ENCODE peak calls at places on chromosomes 2 and 18, in six cellular contexts. One of them, this sample, is unnamed.
A peak's percentile ranks its signal among the peaks of the same experiment; 100 is the strongest.

GRCh38 chr2:26652361-26653041 is 11.3 kb upstream of the CIB4 start:
- DNase-seq in ACHN: no peak
- DNase-seq in NCI-H1417 treated with DMSO at 0.1 percent for 48 hours: no peak
- DNase-seq in sigmoid colon: peak; percentile 76
- DNase-seq in stimulated activated CD4-positive, alpha-beta T cell treated with anti-CD3 and anti-CD28 coated beads, Interleukin-2, amount 100 ng/mL, for 48 hours: no peak
- DNase-seq in effector memory CD4-positive, alpha-beta T cell: no peak
- DNase-seq in this sample: no peak

GRCh38 chr2:53575606-53576360 is 191.8 kb upstream of the CHAC2 start:
- DNase-seq in ACHN: no peak
- DNase-seq in NCI-H1417 treated with DMSO at 0.1 percent for 48 hours: peak; percentile 55
- DNase-seq in sigmoid colon: no peak
- DNase-seq in stimulated activated CD4-positive, alpha-beta T cell treated with anti-CD3 and anti-CD28 coated beads, Interleukin-2, amount 100 ng/mL, for 48 hours: no peak
- DNase-seq in effector memory CD4-positive, alpha-beta T cell: no peak
- DNase-seq in this sample: no peak

GRCh38 chr2:20141056-20141762 is 83.7 kb downstream of the SDC1 start:
- DNase-seq in ACHN: peak; percentile 92
- DNase-seq in NCI-H1417 treated with DMSO at 0.1 percent for 48 hours: no peak
- DNase-seq in sigmoid colon: peak; percentile 86
- DNase-seq in stimulated activated CD4-positive, alpha-beta T cell treated with anti-CD3 and anti-CD28 coated beads, Interleukin-2, amount 100 ng/mL, for 48 hours: no peak
- DNase-seq in effector memory CD4-positive, alpha-beta T cell: no peak
- DNase-seq in this sample: peak; percentile 97

GRCh38 chr18:75066223-75066622 is 142.7 kb downstream of the PTGR3 start:
- DNase-seq in ACHN: no peak
- DNase-seq in NCI-H1417 treated with DMSO at 0.1 percent for 48 hours: no peak
- DNase-seq in sigmoid colon: no peak
- DNase-seq in stimulated activated CD4-positive, alpha-beta T cell treated with anti-CD3 and anti-CD28 coated beads, Interleukin-2, amount 100 ng/mL, for 48 hours: no peak
- DNase-seq in effector memory CD4-positive, alpha-beta T cell: no peak
- DNase-seq in this sample: no peak

GRCh38 chr2:64675860-64676259 is 22.1 kb upstream of the SERTAD2 start:
- DNase-seq in ACHN: peak; percentile 52
- DNase-seq in NCI-H1417 treated with DMSO at 0.1 percent for 48 hours: no peak
- DNase-seq in sigmoid colon: no peak
- DNase-seq in stimulated activated CD4-positive, alpha-beta T cell treated with anti-CD3 and anti-CD28 coated beads, Interleukin-2, amount 100 ng/mL, for 48 hours: peak; percentile 62
- DNase-seq in effector memory CD4-positive, alpha-beta T cell: no peak
- DNase-seq in this sample: peak; percentile 63

GRCh38 chr2:28102455-28102874 is 211.9 kb downstream of the BABAM2 start:
- DNase-seq in ACHN: no peak
- DNase-seq in NCI-H1417 treated with DMSO at 0.1 percent for 48 hours: no peak
- DNase-seq in sigmoid colon: no peak
- DNase-seq in stimulated activated CD4-positive, alpha-beta T cell treated with anti-CD3 and anti-CD28 coated beads, Interleukin-2, amount 100 ng/mL, for 48 hours: no peak
- DNase-seq in effector memory CD4-positive, alpha-beta T cell: no peak
- DNase-seq in this sample: peak; percentile 65

GRCh38 chr18:61618816-61619215 is 274.0 kb downstream of the RNF152 start:
- DNase-seq in ACHN: no peak
- DNase-seq in NCI-H1417 treated with DMSO at 0.1 percent for 48 hours: no peak
- DNase-seq in sigmoid colon: no peak
- DNase-seq in stimulated activated CD4-positive, alpha-beta T cell treated with anti-CD3 and anti-CD28 coated beads, Interleukin-2, amount 100 ng/mL, for 48 hours: no peak
- DNase-seq in effector memory CD4-positive, alpha-beta T cell: no peak
- DNase-seq in this sample: no peak

GRCh38 chr2:205903549-205904129 is 182.3 kb downstream of the INO80D start:
- DNase-seq in ACHN: peak; percentile 47
- DNase-seq in NCI-H1417 treated with DMSO at 0.1 percent for 48 hours: no peak
- DNase-seq in sigmoid colon: no peak
- DNase-seq in stimulated activated CD4-positive, alpha-beta T cell treated with anti-CD3 and anti-CD28 coated beads, Interleukin-2, amount 100 ng/mL, for 48 hours: no peak
- DNase-seq in effector memory CD4-positive, alpha-beta T cell: no peak
- DNase-seq in this sample: peak; percentile 39

GRCh38 chr18:42242758-42243157 is 287.7 kb downstream of the PIK3C3 start:
- DNase-seq in ACHN: no peak
- DNase-seq in NCI-H1417 treated with DMSO at 0.1 percent for 48 hours: no peak
- DNase-seq in sigmoid colon: no peak
- DNase-seq in stimulated activated CD4-positive, alpha-beta T cell treated with anti-CD3 and anti-CD28 coated beads, Interleukin-2, amount 100 ng/mL, for 48 hours: no peak
- DNase-seq in effector memory CD4-positive, alpha-beta T cell: no peak
- DNase-seq in this sample: no peak

GRCh38 chr2:241940329-241940728 is 70.8 kb downstream of the RTP5 start:
- DNase-seq in ACHN: peak; percentile 22
- DNase-seq in NCI-H1417 treated with DMSO at 0.1 percent for 48 hours: no peak
- DNase-seq in sigmoid colon: no peak
- DNase-seq in stimulated activated CD4-positive, alpha-beta T cell treated with anti-CD3 and anti-CD28 coated beads, Interleukin-2, amount 100 ng/mL, for 48 hours: no peak
- DNase-seq in effector memory CD4-positive, alpha-beta T cell: no peak
- DNase-seq in this sample: peak; percentile 36

GRCh38 chr2:150175034-150175433 is 312.4 kb downstream of the RND3 start:
- DNase-seq in ACHN: no peak
- DNase-seq in NCI-H1417 treated with DMSO at 0.1 percent for 48 hours: no peak
- DNase-seq in sigmoid colon: no peak
- DNase-seq in stimulated activated CD4-positive, alpha-beta T cell treated with anti-CD3 and anti-CD28 coated beads, Interleukin-2, amount 100 ng/mL, for 48 hours: no peak
- DNase-seq in effector memory CD4-positive, alpha-beta T cell: no peak
- DNase-seq in this sample: no peak

GRCh38 chr18:48571619-48572384 is 33.0 kb downstream of the CTIF start:
- DNase-seq in ACHN: no peak
- DNase-seq in NCI-H1417 treated with DMSO at 0.1 percent for 48 hours: no peak
- DNase-seq in sigmoid colon: no peak
- DNase-seq in stimulated activated CD4-positive, alpha-beta T cell treated with anti-CD3 and anti-CD28 coated beads, Interleukin-2, amount 100 ng/mL, for 48 hours: no peak
- DNase-seq in effector memory CD4-positive, alpha-beta T cell: no peak
- DNase-seq in this sample: no peak

GRCh38 chr2:1742300-1742679 is 2.0 kb downstream of the PXDN start:
- DNase-seq in ACHN: no peak
- DNase-seq in NCI-H1417 treated with DMSO at 0.1 percent for 48 hours: no peak
- DNase-seq in sigmoid colon: peak; percentile 67
- DNase-seq in stimulated activated CD4-positive, alpha-beta T cell treated with anti-CD3 and anti-CD28 coated beads, Interleukin-2, amount 100 ng/mL, for 48 hours: no peak
- DNase-seq in effector memory CD4-positive, alpha-beta T cell: no peak
- DNase-seq in this sample: no peak

GRCh38 chr2:239041062-239041461 is 193.2 kb downstream of the TWIST2 start:
- DNase-seq in ACHN: no peak
- DNase-seq in NCI-H1417 treated with DMSO at 0.1 percent for 48 hours: no peak
- DNase-seq in sigmoid colon: peak; percentile 48
- DNase-seq in stimulated activated CD4-positive, alpha-beta T cell treated with anti-CD3 and anti-CD28 coated beads, Interleukin-2, amount 100 ng/mL, for 48 hours: no peak
- DNase-seq in effector memory CD4-positive, alpha-beta T cell: no peak
- DNase-seq in this sample: no peak

GRCh38 chr2:176390276-176390675 is 121.0 kb downstream of the MTX2 start:
- DNase-seq in ACHN: no peak
- DNase-seq in NCI-H1417 treated with DMSO at 0.1 percent for 48 hours: no peak
- DNase-seq in sigmoid colon: no peak
- DNase-seq in stimulated activated CD4-positive, alpha-beta T cell treated with anti-CD3 and anti-CD28 coated beads, Interleukin-2, amount 100 ng/mL, for 48 hours: no peak
- DNase-seq in effector memory CD4-positive, alpha-beta T cell: no peak
- DNase-seq in this sample: peak; percentile 17

GRCh38 chr2:25972049-25972823 is 10.1 kb downstream of the KIF3C start:
- DNase-seq in ACHN: no peak
- DNase-seq in NCI-H1417 treated with DMSO at 0.1 percent for 48 hours: no peak
- DNase-seq in sigmoid colon: no peak
- DNase-seq in stimulated activated CD4-positive, alpha-beta T cell treated with anti-CD3 and anti-CD28 coated beads, Interleukin-2, amount 100 ng/mL, for 48 hours: no peak
- DNase-seq in effector memory CD4-positive, alpha-beta T cell: no peak
- DNase-seq in this sample: peak; percentile 67

GRCh38 chr2:71240794-71241193 is 13.9 kb upstream of the PAIP2B start:
- DNase-seq in ACHN: no peak
- DNase-seq in NCI-H1417 treated with DMSO at 0.1 percent for 48 hours: no peak
- DNase-seq in sigmoid colon: no peak
- DNase-seq in stimulated activated CD4-positive, alpha-beta T cell treated with anti-CD3 and anti-CD28 coated beads, Interleukin-2, amount 100 ng/mL, for 48 hours: no peak
- DNase-seq in effector memory CD4-positive, alpha-beta T cell: no peak
- DNase-seq in this sample: no peak

GRCh38 chr2:180790891-180791290 is 189.5 kb upstream of the UBE2E3 start:
- DNase-seq in ACHN: no peak
- DNase-seq in NCI-H1417 treated with DMSO at 0.1 percent for 48 hours: no peak
- DNase-seq in sigmoid colon: no peak
- DNase-seq in stimulated activated CD4-positive, alpha-beta T cell treated with anti-CD3 and anti-CD28 coated beads, Interleukin-2, amount 100 ng/mL, for 48 hours: no peak
- DNase-seq in effector memory CD4-positive, alpha-beta T cell: no peak
- DNase-seq in this sample: no peak

GRCh38 chr18:10038268-10038667 is 124.5 kb downstream of the VAPA start:
- DNase-seq in ACHN: no peak
- DNase-seq in NCI-H1417 treated with DMSO at 0.1 percent for 48 hours: no peak
- DNase-seq in sigmoid colon: no peak
- DNase-seq in stimulated activated CD4-positive, alpha-beta T cell treated with anti-CD3 and anti-CD28 coated beads, Interleukin-2, amount 100 ng/mL, for 48 hours: no peak
- DNase-seq in effector memory CD4-positive, alpha-beta T cell: no peak
- DNase-seq in this sample: peak; percentile 20

GRCh38 chr2:213757525-213757924 is 473.3 kb downstream of the SPAG16 start:
- DNase-seq in ACHN: no peak
- DNase-seq in NCI-H1417 treated with DMSO at 0.1 percent for 48 hours: no peak
- DNase-seq in sigmoid colon: no peak
- DNase-seq in stimulated activated CD4-positive, alpha-beta T cell treated with anti-CD3 and anti-CD28 coated beads, Interleukin-2, amount 100 ng/mL, for 48 hours: no peak
- DNase-seq in effector memory CD4-positive, alpha-beta T cell: no peak
- DNase-seq in this sample: no peak

GRCh38 chr2:128681351-128681906 is 362.8 kb upstream of the HS6ST1 start:
- DNase-seq in ACHN: no peak
- DNase-seq in NCI-H1417 treated with DMSO at 0.1 percent for 48 hours: no peak
- DNase-seq in sigmoid colon: no peak
- DNase-seq in stimulated activated CD4-positive, alpha-beta T cell treated with anti-CD3 and anti-CD28 coated beads, Interleukin-2, amount 100 ng/mL, for 48 hours: no peak
- DNase-seq in effector memory CD4-positive, alpha-beta T cell: no peak
- DNase-seq in this sample: no peak

GRCh38 chr2:9145109-9145751 is 61.4 kb upstream of the ASAP2 start:
- DNase-seq in ACHN: no peak
- DNase-seq in NCI-H1417 treated with DMSO at 0.1 percent for 48 hours: no peak
- DNase-seq in sigmoid colon: no peak
- DNase-seq in stimulated activated CD4-positive, alpha-beta T cell treated with anti-CD3 and anti-CD28 coated beads, Interleukin-2, amount 100 ng/mL, for 48 hours: no peak
- DNase-seq in effector memory CD4-positive, alpha-beta T cell: no peak
- DNase-seq in this sample: peak; percentile 59

GRCh38 chr2:194539436-194539835 is 1117.6 kb upstream of the SLC39A10 start:
- DNase-seq in ACHN: no peak
- DNase-seq in NCI-H1417 treated with DMSO at 0.1 percent for 48 hours: no peak
- DNase-seq in sigmoid colon: no peak
- DNase-seq in stimulated activated CD4-positive, alpha-beta T cell treated with anti-CD3 and anti-CD28 coated beads, Interleukin-2, amount 100 ng/mL, for 48 hours: no peak
- DNase-seq in effector memory CD4-positive, alpha-beta T cell: no peak
- DNase-seq in this sample: no peak

GRCh38 chr18:76459687-76460350 is 35.2 kb downstream of the ZNF516 start:
- DNase-seq in ACHN: peak; percentile 99
- DNase-seq in NCI-H1417 treated with DMSO at 0.1 percent for 48 hours: no peak
- DNase-seq in sigmoid colon: peak; percentile 68
- DNase-seq in stimulated activated CD4-positive, alpha-beta T cell treated with anti-CD3 and anti-CD28 coated beads, Interleukin-2, amount 100 ng/mL, for 48 hours: no peak
- DNase-seq in effector memory CD4-positive, alpha-beta T cell: no peak
- DNase-seq in this sample: peak; percentile 99

GRCh38 chr2:12430036-12430795 is 286.5 kb upstream of the TRIB2 start:
- DNase-seq in ACHN: no peak
- DNase-seq in NCI-H1417 treated with DMSO at 0.1 percent for 48 hours: no peak
- DNase-seq in sigmoid colon: no peak
- DNase-seq in stimulated activated CD4-positive, alpha-beta T cell treated with anti-CD3 and anti-CD28 coated beads, Interleukin-2, amount 100 ng/mL, for 48 hours: no peak
- DNase-seq in effector memory CD4-positive, alpha-beta T cell: no peak
- DNase-seq in this sample: peak; percentile 65

GRCh38 chr2:222572761-222573174 is 83.1 kb downstream of the FARSB start:
- DNase-seq in ACHN: no peak
- DNase-seq in NCI-H1417 treated with DMSO at 0.1 percent for 48 hours: no peak
- DNase-seq in sigmoid colon: no peak
- DNase-seq in stimulated activated CD4-positive, alpha-beta T cell treated with anti-CD3 and anti-CD28 coated beads, Interleukin-2, amount 100 ng/mL, for 48 hours: no peak
- DNase-seq in effector memory CD4-positive, alpha-beta T cell: no peak
- DNase-seq in this sample: peak; percentile 25

GRCh38 chr2:157918319-157918718 is 42.2 kb upstream of the ACVR1 start:
- DNase-seq in ACHN: no peak
- DNase-seq in NCI-H1417 treated with DMSO at 0.1 percent for 48 hours: no peak
- DNase-seq in sigmoid colon: no peak
- DNase-seq in stimulated activated CD4-positive, alpha-beta T cell treated with anti-CD3 and anti-CD28 coated beads, Interleukin-2, amount 100 ng/mL, for 48 hours: no peak
- DNase-seq in effector memory CD4-positive, alpha-beta T cell: no peak
- DNase-seq in this sample: no peak

GRCh38 chr2:184560603-184561002 is 37.7 kb upstream of the ZNF804A start:
- DNase-seq in ACHN: no peak
- DNase-seq in NCI-H1417 treated with DMSO at 0.1 percent for 48 hours: no peak
- DNase-seq in sigmoid colon: no peak
- DNase-seq in stimulated activated CD4-positive, alpha-beta T cell treated with anti-CD3 and anti-CD28 coated beads, Interleukin-2, amount 100 ng/mL, for 48 hours: no peak
- DNase-seq in effector memory CD4-positive, alpha-beta T cell: no peak
- DNase-seq in this sample: no peak

GRCh38 chr2:28129955-28130695 is 239.6 kb downstream of the BABAM2 start:
- DNase-seq in ACHN: peak; percentile 61
- DNase-seq in NCI-H1417 treated with DMSO at 0.1 percent for 48 hours: no peak
- DNase-seq in sigmoid colon: no peak
- DNase-seq in stimulated activated CD4-positive, alpha-beta T cell treated with anti-CD3 and anti-CD28 coated beads, Interleukin-2, amount 100 ng/mL, for 48 hours: no peak
- DNase-seq in effector memory CD4-positive, alpha-beta T cell: no peak
- DNase-seq in this sample: peak; percentile 57

GRCh38 chr2:38465789-38466127 is 88.7 kb upstream of the ATL2 start:
- DNase-seq in ACHN: peak; percentile 57
- DNase-seq in NCI-H1417 treated with DMSO at 0.1 percent for 48 hours: no peak
- DNase-seq in sigmoid colon: no peak
- DNase-seq in stimulated activated CD4-positive, alpha-beta T cell treated with anti-CD3 and anti-CD28 coated beads, Interleukin-2, amount 100 ng/mL, for 48 hours: no peak
- DNase-seq in effector memory CD4-positive, alpha-beta T cell: no peak
- DNase-seq in this sample: peak; percentile 48

This sample was measured in ELR.